ENCODE peak calls at places on chromosomes 4 and X, in seven cellular contexts. K, L, T, E, V, W and X are unnamed samples.

GRCh38 chr4:23903859-23904438 is 14.1 kb upstream of the PPARGC1A start:
- DNase-seq in T (no peak), V (no peak), K (no peak), E (no peak), W (no peak), L (no peak), X (no peak)

GRCh38 chr4:110787781-110788180 is 164.9 kb upstream of the PITX2 start:
- DNase-seq in E (no peak), T (no peak), W (no peak), L (no peak), K (no peak), V (no peak), X (no peak)

GRCh38 chrX:9148626-9149385 is 114.9 kb upstream of the FAM9B start:
- DNase-seq in W (no peak), T (no peak), V (no peak), L (peak), E (no peak), K (no peak), X (no peak)

GRCh38 chr4:72076562-72076961 is 44.8 kb downstream of the NPFFR2 start:
- DNase-seq in V (no peak), L (no peak), K (no peak), T (no peak), E (no peak), W (no peak), X (no peak)

GRCh38 chrX:38225093-38225492 is 4.4 kb upstream of the SRPX start:
- DNase-seq in E (no peak), K (no peak), V (no peak), W (no peak), L (no peak), T (no peak), X (no peak)

GRCh38 chr4:70838972-70839536 is 636 bp downstream of the GRSF1 start:
- DNase-seq in W (peak), K (peak), V (peak), L (peak), E (no peak), T (peak), X (peak)

GRCh38 chr4:72959411-72959810 is 110.1 kb downstream of the COX18 start:
- DNase-seq in V (no peak), E (no peak), K (no peak), L (no peak), T (no peak), W (no peak), X (no peak)

GRCh38 chr4:163672751-163673150 is 178.3 kb downstream of the TMA16 start:
- DNase-seq in K (no peak), L (no peak), E (no peak), T (no peak), V (no peak), W (no peak), X (no peak)

GRCh38 chrX:17567173-17567572 is 170.1 kb upstream of the SCML1 start:
- DNase-seq in K (peak), T (no peak), V (no peak), W (no peak), E (no peak), L (no peak), X (no peak)

GRCh38 chr4:180296036-180296599 is 1947.1 kb upstream of the TENM3 start:
- DNase-seq in K (no peak), E (no peak), T (no peak), L (no peak), V (no peak), W (no peak), X (no peak)

DNA sequence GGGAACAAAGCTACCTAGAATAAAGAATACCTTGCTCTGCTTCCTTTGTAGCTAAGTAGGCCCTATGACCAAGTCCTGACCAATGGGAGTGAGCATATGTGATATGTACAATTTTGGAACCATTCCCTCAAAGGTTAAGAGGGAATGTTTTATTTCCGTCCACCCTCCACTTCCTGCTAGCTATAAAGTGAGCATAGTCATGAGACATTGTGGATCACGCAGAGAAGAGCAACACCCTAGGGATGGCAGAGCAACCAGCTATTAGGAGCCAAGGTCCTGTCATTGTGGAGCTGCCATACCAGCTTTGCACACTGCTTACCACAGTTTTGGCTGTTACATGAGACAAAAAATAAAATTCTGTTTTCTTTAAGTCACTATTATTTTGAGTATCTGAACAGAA is 45.8 kb upstream of the RNF128 start:
- DNase-seq in E (no peak), K (no peak), L (no peak), W (no peak), T (no peak), V (no peak), X (no peak)
- TF ChIP-seq CTCF in E (no peak), K (no peak), L (no peak), W (no peak), T (no peak), V (no peak), X (no peak)

GRCh38 chr4:154559931-154560801 is 2.6 kb upstream of the FGB start:
- DNase-seq in K (no peak), T (no peak), L (no peak), V (no peak), W (no peak), E (no peak), X (no peak)

GRCh38 chr4:154560824-154561231 is 2.0 kb upstream of the FGB start:
- DNase-seq in T (no peak), K (no peak), V (no peak), L (peak), E (no peak), W (no peak), X (no peak)

GRCh38 chr4:154562697-154563254 is at the start of gene FGB:
- DNase-seq in L (no peak), V (no peak), E (no peak), W (no peak), K (no peak), T (no peak), X (no peak)

GRCh38 chr4:154564311-154564710 is 1.5 kb downstream of the FGB start:
- DNase-seq in W (no peak), E (no peak), L (no peak), K (no peak), V (no peak), T (no peak), X (no peak)

GRCh38 chr4:154559141-154559841 is 3.5 kb upstream of the FGB start:
- DNase-seq in L (peak), E (peak), T (peak), K (no peak), V (no peak), W (no peak), X (no peak)
- TF ChIP-seq CTCF in L (peak), E (peak), T (peak), K (peak), V (no peak), W (peak), X (peak)

DNA sequence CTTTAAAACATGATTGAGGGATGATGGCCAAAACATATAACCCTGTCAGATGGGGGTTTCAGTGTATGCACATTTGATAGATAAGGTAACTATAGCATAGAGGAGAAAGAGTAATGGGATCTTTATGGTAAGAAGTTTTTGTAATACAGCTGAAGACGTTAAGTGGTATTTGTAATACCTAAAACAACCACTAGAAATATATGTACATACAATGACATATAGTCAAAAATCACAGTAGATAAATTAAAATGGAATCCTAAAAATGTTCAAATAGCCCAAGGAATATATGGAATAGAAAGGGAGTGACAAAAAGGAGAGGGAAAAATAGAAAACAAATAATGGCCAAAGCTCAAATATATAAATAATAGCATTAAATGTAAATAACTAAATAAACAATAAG is 371.3 kb upstream of the FSTL5 start:
- DNase-seq in T (no peak), L (no peak), W (no peak), V (no peak), E (no peak), K (no peak), X (no peak)
- TF ChIP-seq CTCF in T (peak), L (no peak), W (no peak), V (no peak), E (no peak), K (no peak), X (no peak)

GRCh38 chrX:151510203-151510602 is 53.3 kb upstream of the PASD1 start:
- DNase-seq in W (no peak), K (no peak), E (no peak), T (no peak), L (no peak), V (no peak), X (no peak)

DNA sequence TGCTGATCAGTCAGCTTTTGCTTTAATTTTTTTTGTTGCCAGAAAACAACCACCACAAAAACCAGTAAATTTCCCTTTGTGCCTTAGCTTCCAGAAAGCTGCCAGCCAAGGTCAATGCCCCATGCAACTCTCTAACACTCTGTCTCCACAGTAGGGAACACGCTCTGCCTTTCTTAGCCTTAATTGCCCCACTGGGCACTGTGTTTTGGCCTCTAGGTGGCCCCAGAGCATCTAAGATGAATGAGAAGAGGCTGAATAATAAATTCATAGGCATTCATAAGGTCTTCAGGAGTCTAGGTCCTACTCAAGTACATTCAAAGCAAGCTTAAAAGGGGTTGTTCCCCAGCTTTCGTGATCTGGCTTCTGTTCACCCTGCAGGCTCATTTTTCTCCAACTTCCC is 57.7 kb upstream of the PASD1 start:
- DNase-seq in W (no peak), T (peak), L (no peak), V (no peak), E (no peak), K (peak), X (no peak)
- TF ChIP-seq CTCF in W (no peak), T (no peak), L (no peak), V (no peak), E (peak), K (peak), X (peak)

GRCh38 chrX:137430984-137431475 is 134.9 kb upstream of the ZIC3 start:
- DNase-seq in L (no peak), W (no peak), K (no peak), T (no peak), V (no peak), E (no peak), X (no peak)

GRCh38 chrX:137431693-137432488 is 134.0 kb upstream of the ZIC3 start:
- DNase-seq in T (no peak), L (no peak), W (no peak), E (no peak), V (no peak), K (no peak), X (no peak)

GRCh38 chrX:137430301-137430700 is 135.6 kb upstream of the ZIC3 start:
- DNase-seq in E (no peak), K (no peak), T (no peak), L (no peak), W (no peak), V (no peak), X (no peak)

GRCh38 chrX:137428777-137429564 is 137.0 kb upstream of the ZIC3 start:
- DNase-seq in E (no peak), L (no peak), K (no peak), T (peak), V (no peak), W (no peak), X (no peak)

GRCh38 chrX:137432609-137433008 is 133.3 kb upstream of the ZIC3 start:
- DNase-seq in E (no peak), L (no peak), T (peak), W (no peak), K (no peak), V (no peak), X (no peak)
- TF ChIP-seq CTCF in E (no peak), L (no peak), T (peak), W (no peak), K (peak), V (no peak), X (peak)

GRCh38 chrX:140697618-140698017 is 11.9 kb upstream of the LINC00632 start:
- DNase-seq in K (no peak), T (no peak), L (no peak), E (no peak), V (no peak), W (no peak), X (no peak)

GRCh38 chrX:140701480-140701879 is 8.1 kb upstream of the LINC00632 start:
- DNase-seq in T (no peak), K (no peak), W (no peak), V (no peak), L (peak), E (no peak), X (no peak)
- TF ChIP-seq CTCF in T (peak), K (no peak), W (peak), V (no peak), L (peak), E (no peak), X (peak)

GRCh38 chrX:155086202-155086840 is 15.0 kb downstream of the BRCC3 start:
- DNase-seq in K (no peak), W (peak), V (no peak), E (no peak), L (peak), T (peak), X (no peak)
- TF ChIP-seq CTCF in K (no peak), W (peak), V (no peak), E (peak), L (peak), T (peak), X (peak)

GRCh38 chr4:30722092-30722915 is 2.1 kb downstream of the PCDH7 start:
- DNase-seq in W (no peak), E (no peak), L (peak), T (peak), K (no peak), V (no peak), X (no peak)

GRCh38 chr4:30720656-30721352 is 635 bp downstream of the PCDH7 start:
- DNase-seq in T (peak), V (no peak), L (peak), K (no peak), W (no peak), E (no peak), X (no peak)

GRCh38 chr4:30720021-30720655 is at the start of gene PCDH7:
- DNase-seq in K (no peak), T (peak), E (no peak), V (peak), W (no peak), L (peak), X (no peak)

GRCh38 chr4:30722916-30723270 is 2.7 kb downstream of the PCDH7 start:
- DNase-seq in W (no peak), L (peak), V (no peak), K (no peak), T (peak), E (no peak), X (no peak)

DNA sequence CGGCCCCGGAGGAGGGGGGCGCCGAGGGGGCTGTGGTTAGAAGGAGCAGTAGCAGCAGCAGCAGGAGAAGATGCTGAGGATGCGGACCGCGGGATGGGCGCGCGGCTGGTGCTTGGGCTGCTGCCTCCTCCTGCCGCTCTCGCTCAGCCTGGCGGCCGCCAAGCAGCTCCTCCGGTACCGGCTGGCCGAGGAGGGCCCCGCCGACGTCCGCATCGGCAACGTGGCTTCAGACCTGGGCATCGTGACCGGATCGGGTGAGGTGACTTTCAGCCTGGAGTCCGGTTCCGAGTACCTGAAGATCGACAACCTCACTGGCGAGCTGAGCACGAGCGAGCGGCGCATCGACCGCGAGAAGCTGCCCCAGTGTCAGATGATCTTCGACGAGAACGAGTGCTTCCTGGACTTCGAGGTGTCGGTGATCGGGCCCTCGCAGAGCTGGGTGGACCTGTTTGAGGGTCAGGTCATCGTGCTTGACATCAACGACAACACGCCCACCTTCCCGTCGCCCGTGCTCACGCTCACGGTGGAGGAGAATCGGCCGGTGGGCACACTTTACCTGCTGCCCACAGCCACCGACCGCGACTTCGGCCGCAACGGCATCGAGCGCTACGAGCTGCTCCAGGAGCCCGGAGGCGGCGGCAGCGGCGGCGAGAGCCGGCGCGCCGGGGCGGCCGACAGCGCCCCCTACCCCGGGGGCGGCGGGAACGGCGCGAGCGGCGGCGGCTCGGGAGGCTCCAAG is 1.4 kb downstream of the PCDH7 start:
- DNase-seq in L (peak), W (no peak), E (no peak), T (peak), K (no peak), V (no peak), X (peak)
- TF ChIP-seq CTCF in L (no peak), W (no peak), E (no peak), T (peak), K (peak), V (no peak), X (peak)

GRCh38 chr4:117560329-117560728 is 474.0 kb upstream of the NDST3 start:
- DNase-seq in K (no peak), E (no peak), L (peak), T (no peak), W (no peak), V (no peak), X (no peak)
- TF ChIP-seq CTCF in K (no peak), E (no peak), L (no peak), T (no peak), W (no peak), V (no peak), X (peak)